ENCODE peak calls at places on chromosome 1, in eight cellular contexts. One of them, this sample, is unnamed.

GRCh38 chr1:22751124-22751531 is 40.5 kb downstream of the EPHB2 start:
- DNase-seq in OCI-LY7: no peak
- DNase-seq in endothelial cell of umbilical vein: no peak
- DNase-seq in body of pancreas: peak
- DNase-seq in tibial nerve: no peak
- DNase-seq in heart right ventricle: no peak
- DNase-seq in IMR-90: no peak
- DNase-seq in mesendoderm: no peak
- DNase-seq in this sample: no peak

GRCh38 chr1:85683292-85684025 is 24.8 kb downstream of the ZNHIT6 start:
- DNase-seq in OCI-LY7: no peak
- DNase-seq in endothelial cell of umbilical vein: no peak
- DNase-seq in body of pancreas: no peak
- DNase-seq in tibial nerve: no peak
- DNase-seq in heart right ventricle: no peak
- DNase-seq in IMR-90: peak
- DNase-seq in mesendoderm: no peak
- DNase-seq in this sample: no peak

GRCh38 chr1:172340520-172340919 is 80.0 kb upstream of the C1orf105 start:
- DNase-seq in OCI-LY7: no peak
- DNase-seq in endothelial cell of umbilical vein: no peak
- DNase-seq in body of pancreas: no peak
- DNase-seq in tibial nerve: no peak
- DNase-seq in heart right ventricle: no peak
- DNase-seq in IMR-90: no peak
- DNase-seq in mesendoderm: no peak
- DNase-seq in this sample: no peak

GRCh38 chr1:157377216-157377821 is 175.0 kb downstream of the FCRL5 start:
- DNase-seq in OCI-LY7: peak
- DNase-seq in endothelial cell of umbilical vein: peak
- DNase-seq in body of pancreas: peak
- DNase-seq in tibial nerve: no peak
- DNase-seq in heart right ventricle: no peak
- DNase-seq in IMR-90: peak
- DNase-seq in mesendoderm: peak
- DNase-seq in this sample: peak

GRCh38 chr1:172457479-172458130 is 13.7 kb upstream of the PIGC start:
- DNase-seq in OCI-LY7: no peak
- DNase-seq in endothelial cell of umbilical vein: no peak
- DNase-seq in body of pancreas: peak
- DNase-seq in tibial nerve: no peak
- DNase-seq in heart right ventricle: no peak
- DNase-seq in IMR-90: no peak
- DNase-seq in mesendoderm: no peak
- DNase-seq in this sample: no peak

GRCh38 chr1:205375816-205376545 is 19.3 kb upstream of the KLHDC8A start:
- DNase-seq in OCI-LY7: no peak
- DNase-seq in endothelial cell of umbilical vein: no peak
- DNase-seq in body of pancreas: no peak
- DNase-seq in tibial nerve: no peak
- DNase-seq in heart right ventricle: no peak
- DNase-seq in IMR-90: peak
- DNase-seq in mesendoderm: peak
- DNase-seq in this sample: peak

GRCh38 chr1:178352790-178353416 is 143.9 kb downstream of the CLEC20A start:
- DNase-seq in OCI-LY7: no peak
- DNase-seq in endothelial cell of umbilical vein: no peak
- DNase-seq in body of pancreas: no peak
- DNase-seq in tibial nerve: no peak
- DNase-seq in heart right ventricle: no peak
- DNase-seq in IMR-90: no peak
- DNase-seq in mesendoderm: no peak
- DNase-seq in this sample: no peak

GRCh38 chr1:168405931-168406330 is 125.3 kb downstream of the TBX19 start:
- DNase-seq in OCI-LY7: no peak
- DNase-seq in endothelial cell of umbilical vein: no peak
- DNase-seq in body of pancreas: no peak
- DNase-seq in tibial nerve: no peak
- DNase-seq in heart right ventricle: no peak
- DNase-seq in IMR-90: no peak
- DNase-seq in mesendoderm: no peak
- DNase-seq in this sample: no peak

DNA sequence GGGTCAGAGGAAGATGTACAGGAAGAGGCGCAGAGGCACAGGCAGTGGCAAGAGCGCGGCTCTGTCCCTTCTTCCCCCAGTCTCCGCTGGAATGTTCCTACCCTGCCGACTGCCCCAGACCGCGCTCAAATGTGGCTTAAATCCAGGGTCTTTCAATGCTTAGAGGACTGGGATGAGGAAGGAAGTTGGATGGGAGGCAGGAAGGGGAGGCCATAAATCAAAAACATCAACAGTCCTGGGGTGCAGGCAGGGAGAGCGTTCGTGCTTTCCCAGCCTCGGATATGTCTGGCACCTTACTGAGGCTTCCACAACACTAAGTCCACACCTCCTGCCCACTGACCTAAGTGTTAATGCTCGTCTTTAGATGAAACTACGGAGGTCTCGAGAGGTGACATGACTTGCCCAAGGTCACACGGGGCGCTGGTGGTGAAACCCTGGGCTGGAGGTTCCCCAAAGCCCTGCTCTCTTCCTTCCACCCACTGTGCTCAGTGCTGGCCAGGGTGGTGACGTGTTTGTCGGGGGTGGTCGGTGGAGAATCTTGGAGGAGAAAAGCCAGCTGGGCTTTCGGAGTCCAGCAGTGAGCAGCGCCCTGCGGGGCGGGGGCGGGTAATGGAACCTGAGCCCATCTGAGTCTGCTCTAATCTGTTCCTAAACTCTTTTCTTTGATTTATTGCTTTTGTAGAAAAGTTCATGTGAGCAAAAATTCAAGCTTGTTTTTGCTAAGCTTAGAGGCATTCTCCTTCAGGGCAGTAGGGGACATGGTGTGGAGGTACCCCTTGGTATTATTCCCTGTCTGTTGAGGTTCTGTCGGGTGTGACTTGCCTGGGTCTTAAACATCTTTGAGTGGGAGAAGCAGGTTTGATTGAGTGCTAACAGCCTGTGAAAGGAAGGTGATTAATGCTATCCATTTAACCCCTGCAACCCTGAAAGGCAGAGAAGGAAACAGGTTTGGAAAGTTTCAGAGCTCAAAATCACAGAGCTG is 725 bp downstream of the CDA start:
- DNase-seq in OCI-LY7: no peak
- DNase-seq in endothelial cell of umbilical vein: peak
- DNase-seq in body of pancreas: peak
- DNase-seq in tibial nerve: no peak
- DNase-seq in heart right ventricle: peak
- DNase-seq in IMR-90: peak
- DNase-seq in mesendoderm: peak
- DNase-seq in this sample: no peak
- H3K4me3 ChIP-seq in OCI-LY7: no peak
- H3K4me3 ChIP-seq in endothelial cell of umbilical vein: no peak
- H3K4me3 ChIP-seq in body of pancreas: no peak
- H3K4me3 ChIP-seq in tibial nerve: peak
- H3K4me3 ChIP-seq in heart right ventricle: peak
- H3K4me3 ChIP-seq in IMR-90: no peak
- H3K4me3 ChIP-seq in mesendoderm: no peak
- H3K4me3 ChIP-seq in this sample: no peak

GRCh38 chr1:19366599-19367315 is 54.6 kb downstream of the SLC66A1 start:
- DNase-seq in OCI-LY7: no peak
- DNase-seq in endothelial cell of umbilical vein: no peak
- DNase-seq in body of pancreas: no peak
- DNase-seq in tibial nerve: no peak
- DNase-seq in heart right ventricle: no peak
- DNase-seq in IMR-90: no peak
- DNase-seq in mesendoderm: no peak
- DNase-seq in this sample: no peak

GRCh38 chr1:19368964-19369363 is 56.8 kb downstream of the SLC66A1 start:
- DNase-seq in OCI-LY7: no peak
- DNase-seq in endothelial cell of umbilical vein: no peak
- DNase-seq in body of pancreas: no peak
- DNase-seq in tibial nerve: no peak
- DNase-seq in heart right ventricle: no peak
- DNase-seq in IMR-90: no peak
- DNase-seq in mesendoderm: no peak
- DNase-seq in this sample: no peak

GRCh38 chr1:19369396-19370090 is 57.4 kb downstream of the SLC66A1 start:
- DNase-seq in OCI-LY7: no peak
- DNase-seq in endothelial cell of umbilical vein: no peak
- DNase-seq in body of pancreas: no peak
- DNase-seq in tibial nerve: no peak
- DNase-seq in heart right ventricle: no peak
- DNase-seq in IMR-90: no peak
- DNase-seq in mesendoderm: peak
- DNase-seq in this sample: no peak

GRCh38 chr1:19367584-19368041 is 55.5 kb downstream of the SLC66A1 start:
- DNase-seq in OCI-LY7: no peak
- DNase-seq in endothelial cell of umbilical vein: peak
- DNase-seq in body of pancreas: no peak
- DNase-seq in tibial nerve: no peak
- DNase-seq in heart right ventricle: no peak
- DNase-seq in IMR-90: no peak
- DNase-seq in mesendoderm: no peak
- DNase-seq in this sample: no peak

GRCh38 chr1:19368050-19368449 is 55.9 kb downstream of the SLC66A1 start:
- DNase-seq in OCI-LY7: no peak
- DNase-seq in endothelial cell of umbilical vein: no peak
- DNase-seq in body of pancreas: no peak
- DNase-seq in tibial nerve: no peak
- DNase-seq in heart right ventricle: no peak
- DNase-seq in IMR-90: no peak
- DNase-seq in mesendoderm: no peak
- DNase-seq in this sample: no peak
- H3K27ac ChIP-seq in OCI-LY7: no peak
- H3K27ac ChIP-seq in endothelial cell of umbilical vein: no peak
- H3K27ac ChIP-seq in body of pancreas: no peak
- H3K27ac ChIP-seq in tibial nerve: peak
- H3K27ac ChIP-seq in heart right ventricle: no peak
- H3K27ac ChIP-seq in IMR-90: no peak
- H3K27ac ChIP-seq in mesendoderm: no peak
- H3K27ac ChIP-seq in this sample: no peak

GRCh38 chr1:8431028-8431427 is 113.1 kb downstream of the SLC45A1 start:
- DNase-seq in OCI-LY7: peak
- DNase-seq in endothelial cell of umbilical vein: no peak
- DNase-seq in body of pancreas: no peak
- DNase-seq in tibial nerve: no peak
- DNase-seq in heart right ventricle: no peak
- DNase-seq in IMR-90: no peak
- DNase-seq in mesendoderm: peak
- DNase-seq in this sample: no peak
- H3K4me3 ChIP-seq in OCI-LY7: peak
- H3K4me3 ChIP-seq in endothelial cell of umbilical vein: no peak
- H3K4me3 ChIP-seq in body of pancreas: no peak
- H3K4me3 ChIP-seq in tibial nerve: no peak
- H3K4me3 ChIP-seq in heart right ventricle: no peak
- H3K4me3 ChIP-seq in IMR-90: no peak
- H3K4me3 ChIP-seq in mesendoderm: no peak
- H3K4me3 ChIP-seq in this sample: no peak

GRCh38 chr1:201332616-201333335 is 44.7 kb downstream of the TNNT2 start:
- DNase-seq in OCI-LY7: no peak
- DNase-seq in endothelial cell of umbilical vein: no peak
- DNase-seq in body of pancreas: no peak
- DNase-seq in tibial nerve: no peak
- DNase-seq in heart right ventricle: no peak
- DNase-seq in IMR-90: no peak
- DNase-seq in mesendoderm: no peak
- DNase-seq in this sample: no peak

GRCh38 chr1:201336711-201337450 is 40.6 kb downstream of the TNNT2 start:
- DNase-seq in OCI-LY7: no peak
- DNase-seq in endothelial cell of umbilical vein: no peak
- DNase-seq in body of pancreas: no peak
- DNase-seq in tibial nerve: no peak
- DNase-seq in heart right ventricle: no peak
- DNase-seq in IMR-90: no peak
- DNase-seq in mesendoderm: no peak
- DNase-seq in this sample: no peak

GRCh38 chr1:201335901-201336300 is 41.6 kb downstream of the TNNT2 start:
- DNase-seq in OCI-LY7: no peak
- DNase-seq in endothelial cell of umbilical vein: no peak
- DNase-seq in body of pancreas: no peak
- DNase-seq in tibial nerve: no peak
- DNase-seq in heart right ventricle: no peak
- DNase-seq in IMR-90: no peak
- DNase-seq in mesendoderm: no peak
- DNase-seq in this sample: no peak

GRCh38 chr1:201334325-201335173 is 42.9 kb downstream of the TNNT2 start:
- DNase-seq in OCI-LY7: no peak
- DNase-seq in endothelial cell of umbilical vein: no peak
- DNase-seq in body of pancreas: no peak
- DNase-seq in tibial nerve: no peak
- DNase-seq in heart right ventricle: no peak
- DNase-seq in IMR-90: no peak
- DNase-seq in mesendoderm: no peak
- DNase-seq in this sample: no peak

DNA sequence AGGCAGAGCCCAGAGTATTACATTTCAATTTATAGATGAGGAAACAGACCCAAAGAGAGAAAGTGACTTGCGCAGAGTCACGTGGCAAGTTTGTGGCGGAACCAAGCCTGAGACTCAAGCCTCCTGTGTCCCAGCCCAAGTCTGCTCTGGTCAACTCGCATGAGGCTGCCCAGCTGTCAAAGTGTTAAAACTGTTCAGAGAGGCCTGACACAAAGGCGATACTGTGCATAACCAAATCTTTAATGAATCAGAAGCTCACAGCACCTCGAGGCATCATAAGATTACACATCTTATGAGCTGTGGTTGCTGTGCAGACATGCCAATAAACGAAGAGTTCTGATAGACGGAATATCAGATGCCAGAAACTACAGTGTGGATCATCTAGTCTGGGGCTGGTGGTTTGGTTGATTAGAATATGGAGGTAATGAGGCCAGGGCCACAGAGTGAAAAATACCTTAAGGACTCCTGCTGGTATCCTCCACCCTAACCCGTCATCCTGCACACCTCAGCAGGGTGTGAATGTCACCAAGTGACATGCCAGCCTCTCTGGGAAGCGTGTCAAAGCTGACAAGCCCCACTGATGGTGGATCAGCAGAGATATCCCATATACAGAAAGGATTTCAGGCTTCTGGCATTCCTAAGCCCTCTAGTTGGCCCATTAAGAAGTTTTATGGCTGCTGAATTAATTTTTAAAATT is 42.2 kb downstream of the TNNT2 start:
- DNase-seq in OCI-LY7: no peak
- DNase-seq in endothelial cell of umbilical vein: no peak
- DNase-seq in body of pancreas: no peak
- DNase-seq in tibial nerve: no peak
- DNase-seq in heart right ventricle: no peak
- DNase-seq in IMR-90: no peak
- DNase-seq in mesendoderm: peak
- DNase-seq in this sample: no peak
- H3K27ac ChIP-seq in OCI-LY7: no peak
- H3K27ac ChIP-seq in endothelial cell of umbilical vein: no peak
- H3K27ac ChIP-seq in body of pancreas: no peak
- H3K27ac ChIP-seq in tibial nerve: no peak
- H3K27ac ChIP-seq in heart right ventricle: no peak
- H3K27ac ChIP-seq in IMR-90: no peak
- H3K27ac ChIP-seq in mesendoderm: no peak
- H3K27ac ChIP-seq in this sample: no peak

This sample was measured in brain microvascular endothelial cell.